ENCODE peak calls at places on chromosomes 12 and 14, in six cellular contexts. One of them, this sample, is unnamed. For H3K4me1 and H3K9me3, the result is how much of the 10 kb centered on the place peaks cover.

GRCh38 chr14:88164906-88165534 is 158.0 kb downstream of the KCNK10 start:
- DNase-seq in naive thymus-derived CD4-positive, alpha-beta T cell: no peak
- DNase-seq in spleen: no peak
- DNase-seq in mammary epithelial cell: no peak
- DNase-seq in lung: no peak
- DNase-seq in Panc1: no peak
- DNase-seq in this sample: no peak

GRCh38 chr14:37985826-37986470 is 221.8 kb upstream of the SSTR1 start:
- DNase-seq in naive thymus-derived CD4-positive, alpha-beta T cell: peak
- DNase-seq in spleen: no peak
- DNase-seq in mammary epithelial cell: no peak
- DNase-seq in lung: no peak
- DNase-seq in Panc1: no peak
- DNase-seq in this sample: peak

GRCh38 chr12:57604454-57605307 is at the start of gene DTX3:
- DNase-seq in naive thymus-derived CD4-positive, alpha-beta T cell: peak
- DNase-seq in spleen: peak
- DNase-seq in mammary epithelial cell: no peak
- DNase-seq in lung: no peak
- DNase-seq in Panc1: no peak
- DNase-seq in this sample: no peak

GRCh38 chr14:54048311-54048710 is 91.7 kb upstream of the BMP4 start:
- DNase-seq in naive thymus-derived CD4-positive, alpha-beta T cell: no peak
- DNase-seq in spleen: no peak
- DNase-seq in mammary epithelial cell: no peak
- DNase-seq in lung: no peak
- DNase-seq in Panc1: no peak
- DNase-seq in this sample: no peak

GRCh38 chr14:90970167-90970600 is 90.3 kb downstream of the RPS6KA5 start:
- DNase-seq in naive thymus-derived CD4-positive, alpha-beta T cell: no peak
- DNase-seq in spleen: no peak
- DNase-seq in mammary epithelial cell: peak
- DNase-seq in lung: no peak
- DNase-seq in Panc1: no peak
- DNase-seq in this sample: no peak

GRCh38 chr12:105698047-105698446 is 367.6 kb downstream of the C12orf75 start:
- DNase-seq in naive thymus-derived CD4-positive, alpha-beta T cell: no peak
- DNase-seq in spleen: no peak
- DNase-seq in mammary epithelial cell: no peak
- DNase-seq in lung: no peak
- DNase-seq in Panc1: no peak
- DNase-seq in this sample: no peak

GRCh38 chr14:23562822-23563472 is 4.6 kb downstream of the AP1G2 start:
- DNase-seq in naive thymus-derived CD4-positive, alpha-beta T cell: peak
- DNase-seq in spleen: no peak
- DNase-seq in mammary epithelial cell: peak
- DNase-seq in lung: no peak
- DNase-seq in Panc1: no peak
- DNase-seq in this sample: peak

GRCh38 chr12:98243190-98243589 is 272.2 kb upstream of the TMPO start:
- DNase-seq in naive thymus-derived CD4-positive, alpha-beta T cell: no peak
- DNase-seq in spleen: no peak
- DNase-seq in mammary epithelial cell: no peak
- DNase-seq in lung: no peak
- DNase-seq in Panc1: no peak
- DNase-seq in this sample: no peak

GRCh38 chr12:131044760-131045381 is 91.2 kb downstream of the ADGRD1 start:
- DNase-seq in naive thymus-derived CD4-positive, alpha-beta T cell: peak
- DNase-seq in spleen: peak
- DNase-seq in mammary epithelial cell: no peak
- DNase-seq in lung: no peak
- DNase-seq in Panc1: no peak
- DNase-seq in this sample: no peak

GRCh38 chr12:85155791-85156190 is 119.6 kb downstream of the LRRIQ1 start:
- DNase-seq in naive thymus-derived CD4-positive, alpha-beta T cell: no peak
- DNase-seq in spleen: no peak
- DNase-seq in mammary epithelial cell: no peak
- DNase-seq in lung: no peak
- DNase-seq in Panc1: no peak
- DNase-seq in this sample: no peak

GRCh38 chr12:88036368-88036965 is 7.3 kb upstream of the C12orf50 start:
- DNase-seq in naive thymus-derived CD4-positive, alpha-beta T cell: no peak
- DNase-seq in spleen: no peak
- DNase-seq in mammary epithelial cell: peak
- DNase-seq in lung: no peak
- DNase-seq in Panc1: no peak
- DNase-seq in this sample: no peak

GRCh38 chr14:29310757-29311156 is 544.2 kb downstream of the FOXG1 start:
- DNase-seq in naive thymus-derived CD4-positive, alpha-beta T cell: no peak
- DNase-seq in spleen: no peak
- DNase-seq in mammary epithelial cell: no peak
- DNase-seq in lung: no peak
- DNase-seq in Panc1: no peak
- DNase-seq in this sample: no peak

GRCh38 chr12:12821975-12822374 is 8.8 kb downstream of the DDX47 start:
- DNase-seq in naive thymus-derived CD4-positive, alpha-beta T cell: no peak
- DNase-seq in spleen: no peak
- DNase-seq in mammary epithelial cell: no peak
- DNase-seq in lung: no peak
- DNase-seq in Panc1: no peak
- DNase-seq in this sample: no peak

GRCh38 chr12:57765698-57766463 is 997 bp downstream of the CYP27B1 start:
- DNase-seq in naive thymus-derived CD4-positive, alpha-beta T cell: no peak
- DNase-seq in spleen: no peak
- DNase-seq in mammary epithelial cell: no peak
- DNase-seq in lung: no peak
- DNase-seq in Panc1: no peak
- DNase-seq in this sample: no peak

GRCh38 chr12:122842505-122843405 is 7.5 kb downstream of the HIP1R start:
- DNase-seq in naive thymus-derived CD4-positive, alpha-beta T cell: no peak
- DNase-seq in spleen: peak
- DNase-seq in mammary epithelial cell: no peak
- DNase-seq in lung: no peak
- DNase-seq in Panc1: no peak
- DNase-seq in this sample: no peak

GRCh38 chr12:47799357-47799955 is 20.2 kb downstream of the HDAC7 start:
- DNase-seq in naive thymus-derived CD4-positive, alpha-beta T cell: no peak
- DNase-seq in spleen: no peak
- DNase-seq in mammary epithelial cell: no peak
- DNase-seq in lung: no peak
- DNase-seq in Panc1: no peak
- DNase-seq in this sample: no peak

GRCh38 chr14:73402579-73402978 is 55.8 kb downstream of the NUMB start:
- DNase-seq in naive thymus-derived CD4-positive, alpha-beta T cell: no peak
- DNase-seq in spleen: no peak
- DNase-seq in mammary epithelial cell: no peak
- DNase-seq in lung: no peak
- DNase-seq in Panc1: no peak
- DNase-seq in this sample: no peak

GRCh38 chr14:58663494-58664111 is 25.8 kb downstream of the DACT1 start:
- DNase-seq in naive thymus-derived CD4-positive, alpha-beta T cell: no peak
- DNase-seq in spleen: no peak
- DNase-seq in mammary epithelial cell: peak
- DNase-seq in lung: no peak
- DNase-seq in Panc1: no peak
- DNase-seq in this sample: no peak

GRCh38 chr14:77103954-77104353 is 5.9 kb downstream of the CIPC start:
- DNase-seq in naive thymus-derived CD4-positive, alpha-beta T cell: no peak
- DNase-seq in spleen: no peak
- DNase-seq in mammary epithelial cell: no peak
- DNase-seq in lung: no peak
- DNase-seq in Panc1: no peak
- DNase-seq in this sample: no peak

GRCh38 chr14:79278286-79278797 is 933.0 kb downstream of the DIO2 start:
- DNase-seq in naive thymus-derived CD4-positive, alpha-beta T cell: no peak
- DNase-seq in spleen: no peak
- DNase-seq in mammary epithelial cell: no peak
- DNase-seq in lung: no peak
- DNase-seq in Panc1: no peak
- DNase-seq in this sample: no peak

GRCh38 chr12:127149226-127149964 is 1117.6 kb upstream of the TMEM132C start:
- DNase-seq in naive thymus-derived CD4-positive, alpha-beta T cell: no peak
- DNase-seq in spleen: no peak
- DNase-seq in mammary epithelial cell: no peak
- DNase-seq in lung: no peak
- DNase-seq in Panc1: no peak
- DNase-seq in this sample: no peak

GRCh38 chr12:112524676-112525425 is 106.1 kb downstream of the PTPN11 start:
- DNase-seq in naive thymus-derived CD4-positive, alpha-beta T cell: no peak
- DNase-seq in spleen: peak
- DNase-seq in mammary epithelial cell: peak
- DNase-seq in lung: no peak
- DNase-seq in Panc1: no peak
- DNase-seq in this sample: no peak

GRCh38 chr14:35144029-35144428 is 21.7 kb downstream of the PRORP start:
- DNase-seq in naive thymus-derived CD4-positive, alpha-beta T cell: no peak
- DNase-seq in spleen: no peak
- DNase-seq in mammary epithelial cell: no peak
- DNase-seq in lung: no peak
- DNase-seq in Panc1: no peak
- DNase-seq in this sample: no peak

GRCh38 chr14:72855913-72856312 is 38.0 kb downstream of the DPF3 start:
- DNase-seq in naive thymus-derived CD4-positive, alpha-beta T cell: no peak
- DNase-seq in spleen: no peak
- DNase-seq in mammary epithelial cell: peak
- DNase-seq in lung: no peak
- DNase-seq in Panc1: no peak
- DNase-seq in this sample: no peak

GRCh38 chr12:121448771-121449315 is 48.9 kb downstream of the RNF34 start:
- DNase-seq in naive thymus-derived CD4-positive, alpha-beta T cell: no peak
- DNase-seq in spleen: no peak
- DNase-seq in mammary epithelial cell: no peak
- DNase-seq in lung: no peak
- DNase-seq in Panc1: no peak
- DNase-seq in this sample: no peak

GRCh38 chr12:51815571-51815970 is 32.9 kb downstream of the FIGNL2 start:
- DNase-seq in naive thymus-derived CD4-positive, alpha-beta T cell: no peak
- DNase-seq in spleen: no peak
- DNase-seq in mammary epithelial cell: no peak
- DNase-seq in lung: no peak
- DNase-seq in Panc1: no peak
- DNase-seq in this sample: no peak

GRCh38 chr14:105168093-105168420 is 519 bp downstream of the JAG2 start:
- DNase-seq in naive thymus-derived CD4-positive, alpha-beta T cell: no peak
- DNase-seq in spleen: no peak
- DNase-seq in mammary epithelial cell: no peak
- DNase-seq in lung: no peak
- DNase-seq in Panc1: no peak
- DNase-seq in this sample: no peak
- H3K4me1 ChIP-seq in naive thymus-derived CD4-positive, alpha-beta T cell: under half
- H3K4me1 ChIP-seq in spleen: under half
- H3K4me1 ChIP-seq in mammary epithelial cell: under half
- H3K4me1 ChIP-seq in lung: under half
- H3K4me1 ChIP-seq in Panc1: under half
- H3K4me1 ChIP-seq in this sample: under half

GRCh38 chr12:44875417-44875953 is 630 bp downstream of the NELL2 start:
- DNase-seq in naive thymus-derived CD4-positive, alpha-beta T cell: peak
- DNase-seq in spleen: peak
- DNase-seq in mammary epithelial cell: no peak
- DNase-seq in lung: no peak
- DNase-seq in Panc1: no peak
- DNase-seq in this sample: peak
- H3K4me3 ChIP-seq in naive thymus-derived CD4-positive, alpha-beta T cell: peak
- H3K4me3 ChIP-seq in spleen: peak
- H3K4me3 ChIP-seq in mammary epithelial cell: peak
- H3K4me3 ChIP-seq in lung: no peak
- H3K4me3 ChIP-seq in Panc1: peak
- H3K4me3 ChIP-seq in this sample: peak

GRCh38 chr12:32450768-32451167 is 51.4 kb downstream of the FGD4 start:
- DNase-seq in naive thymus-derived CD4-positive, alpha-beta T cell: no peak
- DNase-seq in spleen: no peak
- DNase-seq in mammary epithelial cell: no peak
- DNase-seq in lung: no peak
- DNase-seq in Panc1: no peak
- DNase-seq in this sample: no peak
- H3K9me3 ChIP-seq in naive thymus-derived CD4-positive, alpha-beta T cell: under half
- H3K9me3 ChIP-seq in spleen: under half
- H3K9me3 ChIP-seq in mammary epithelial cell: under half
- H3K9me3 ChIP-seq in lung: under half
- H3K9me3 ChIP-seq in Panc1: under half
- H3K9me3 ChIP-seq in this sample: under half

GRCh38 chr12:5437122-5437521 is 5.2 kb downstream of the NTF3 start:
- DNase-seq in naive thymus-derived CD4-positive, alpha-beta T cell: no peak
- DNase-seq in spleen: no peak
- DNase-seq in mammary epithelial cell: no peak
- DNase-seq in lung: no peak
- DNase-seq in Panc1: no peak
- DNase-seq in this sample: no peak
- H3K4me1 ChIP-seq in naive thymus-derived CD4-positive, alpha-beta T cell: under half
- H3K4me1 ChIP-seq in spleen: under half
- H3K4me1 ChIP-seq in mammary epithelial cell: under half
- H3K4me1 ChIP-seq in lung: under half
- H3K4me1 ChIP-seq in Panc1: under half
- H3K4me1 ChIP-seq in this sample: under half

GRCh38 chr12:2256915-2257314 is 204.1 kb downstream of the CACNA1C start:
- DNase-seq in naive thymus-derived CD4-positive, alpha-beta T cell: no peak
- DNase-seq in spleen: no peak
- DNase-seq in mammary epithelial cell: no peak
- DNase-seq in lung: no peak
- DNase-seq in Panc1: no peak
- DNase-seq in this sample: no peak

GRCh38 chr12:2258035-2258434 is 205.2 kb downstream of the CACNA1C start:
- DNase-seq in naive thymus-derived CD4-positive, alpha-beta T cell: no peak
- DNase-seq in spleen: no peak
- DNase-seq in mammary epithelial cell: no peak
- DNase-seq in lung: no peak
- DNase-seq in Panc1: no peak
- DNase-seq in this sample: no peak

GRCh38 chr12:2255301-2255700 is 202.5 kb downstream of the CACNA1C start:
- DNase-seq in naive thymus-derived CD4-positive, alpha-beta T cell: no peak
- DNase-seq in spleen: no peak
- DNase-seq in mammary epithelial cell: no peak
- DNase-seq in lung: no peak
- DNase-seq in Panc1: no peak
- DNase-seq in this sample: no peak

GRCh38 chr12:2259368-2259767 is 206.6 kb downstream of the CACNA1C start:
- DNase-seq in naive thymus-derived CD4-positive, alpha-beta T cell: peak
- DNase-seq in spleen: no peak
- DNase-seq in mammary epithelial cell: no peak
- DNase-seq in lung: no peak
- DNase-seq in Panc1: no peak
- DNase-seq in this sample: no peak

GRCh38 chr12:2256453-2256852 is 203.7 kb downstream of the CACNA1C start:
- DNase-seq in naive thymus-derived CD4-positive, alpha-beta T cell: no peak
- DNase-seq in spleen: no peak
- DNase-seq in mammary epithelial cell: no peak
- DNase-seq in lung: no peak
- DNase-seq in Panc1: no peak
- DNase-seq in this sample: no peak
- H3K4me3 ChIP-seq in naive thymus-derived CD4-positive, alpha-beta T cell: no peak
- H3K4me3 ChIP-seq in spleen: no peak
- H3K4me3 ChIP-seq in mammary epithelial cell: no peak
- H3K4me3 ChIP-seq in lung: no peak
- H3K4me3 ChIP-seq in Panc1: no peak
- H3K4me3 ChIP-seq in this sample: no peak

This sample was measured in CD8-positive, alpha-beta memory T cell.